ENCODE peak calls at places on chromosomes 5 and 9, in four cellular contexts. O, N, M and H are unnamed samples.

GRCh38 chr9:16422114-16422513 is 448.4 kb downstream of the BNC2 start:
- DNase-seq in O (no peak), N (no peak), M (no peak), H (no peak)

GRCh38 chr5:129771058-129771838 is 23.4 kb downstream of the MINAR2 start:
- DNase-seq in O (peak; percentile 7), N (peak; percentile 59), M (peak; percentile 56), H (peak; percentile 23)

GRCh38 chr5:76960004-76960625 is 7.3 kb downstream of the CRHBP start:
- DNase-seq in O (no peak), N (no peak), M (no peak), H (no peak)

GRCh38 chr5:91381774-91382492 is 1.2 kb downstream of the ARRDC3 start:
- DNase-seq in O (no peak), N (peak; percentile 71), M (peak; percentile 63), H (no peak)

GRCh38 chr5:40879163-40879942 is 29.9 kb upstream of the C7 start:
- DNase-seq in O (no peak), N (peak; percentile 10), M (peak; percentile 13), H (no peak)

GRCh38 chr5:179530069-179530998 is 20.0 kb upstream of the RUFY1 start:
- DNase-seq in O (no peak), N (no peak), M (no peak), H (no peak)

GRCh38 chr9:101566904-101567724 is 27.7 kb downstream of the PPP3R2 start:
- DNase-seq in O (no peak), N (peak; percentile 48), M (peak; percentile 22), H (no peak)

GRCh38 chr9:78438765-78439164 is 141.8 kb downstream of the PSAT1 start:
- DNase-seq in O (no peak), N (no peak), M (no peak), H (no peak)

GRCh38 chr5:94288937-94289336 is 329.5 kb downstream of the KIAA0825 start:
- DNase-seq in O (no peak), N (no peak), M (no peak), H (no peak)

GRCh38 chr5:122355324-122355723 is 43.3 kb downstream of the SNCAIP start:
- DNase-seq in O (no peak), N (no peak), M (no peak), H (no peak)

GRCh38 chr9:113592806-113593575 is 129.5 kb downstream of the RGS3 start:
- DNase-seq in O (no peak), N (no peak), M (no peak), H (no peak)

GRCh38 chr9:94084314-94084713 is at the start of gene PTPDC1:
- DNase-seq in O (peak; percentile 47), N (peak; percentile 35), M (peak; percentile 77), H (peak; percentile 44)

GRCh38 chr5:79853676-79854418 is 137.2 kb downstream of the MTX3 start:
- DNase-seq in O (no peak), N (peak; percentile 3), M (peak; percentile 48), H (no peak)

GRCh38 chr9:7171461-7171860 is 413.7 kb downstream of the KDM4C start:
- DNase-seq in O (no peak), N (no peak), M (no peak), H (no peak)

GRCh38 chr5:107553063-107553676 is 117.6 kb downstream of the EFNA5 start:
- DNase-seq in O (no peak), N (no peak), M (no peak), H (no peak)

GRCh38 chr5:106755789-106756188 is 914.9 kb downstream of the EFNA5 start:
- DNase-seq in O (no peak), N (no peak), M (no peak), H (no peak)

GRCh38 chr5:132427285-132428146 is 58.0 kb downstream of the SLC22A5 start:
- DNase-seq in O (no peak), N (no peak), M (no peak), H (no peak)

GRCh38 chr5:88734983-88735382 is 148.0 kb downstream of the MEF2C start:
- DNase-seq in O (no peak), N (no peak), M (no peak), H (no peak)

GRCh38 chr5:127003798-127004495 is 26.4 kb downstream of the MARCHF3 start:
- DNase-seq in O (no peak), N (no peak), M (no peak), H (no peak)

GRCh38 chr5:125109293-125109692 is 362.9 kb upstream of the ZNF608 start:
- DNase-seq in O (no peak), N (no peak), M (no peak), H (no peak)

GRCh38 chr5:145941096-145941676 is 4.8 kb downstream of the SH3RF2 start:
- DNase-seq in O (no peak), N (no peak), M (no peak), H (no peak)

GRCh38 chr9:129596541-129597328 is 24.2 kb downstream of the C9orf50 start:
- DNase-seq in O (no peak), N (peak; percentile 82), M (peak; percentile 88), H (no peak)

GRCh38 chr9:96116275-96117051 is 185.5 kb downstream of the HSD17B3 start:
- DNase-seq in O (no peak), N (peak; percentile 82), M (no peak), H (no peak)

GRCh38 chr9:107487521-107488399 is 1.8 kb downstream of the KLF4 start:
- DNase-seq in O (peak; percentile 47), N (no peak), M (no peak), H (no peak)

GRCh38 chr5:73448451-73449136 is at the start of gene FOXD1:
- DNase-seq in O (no peak), N (peak; percentile 32), M (peak; percentile 92), H (no peak)

GRCh38 chr5:53019320-53019719 is 30.2 kb downstream of the ITGA2 start:
- DNase-seq in O (no peak), N (peak; percentile 86), M (peak; percentile 33), H (no peak)

GRCh38 chr5:73797142-73797530 is 171.1 kb downstream of the ARHGEF28 start:
- DNase-seq in O (no peak), N (no peak), M (no peak), H (no peak)

GRCh38 chr5:107618233-107618632 is 52.5 kb downstream of the EFNA5 start:
- DNase-seq in O (no peak), N (no peak), M (no peak), H (no peak)

GRCh38 chr5:143196601-143197259 is 206.8 kb downstream of the NR3C1 start:
- DNase-seq in O (no peak), N (peak; percentile 23), M (no peak), H (no peak)

DNA sequence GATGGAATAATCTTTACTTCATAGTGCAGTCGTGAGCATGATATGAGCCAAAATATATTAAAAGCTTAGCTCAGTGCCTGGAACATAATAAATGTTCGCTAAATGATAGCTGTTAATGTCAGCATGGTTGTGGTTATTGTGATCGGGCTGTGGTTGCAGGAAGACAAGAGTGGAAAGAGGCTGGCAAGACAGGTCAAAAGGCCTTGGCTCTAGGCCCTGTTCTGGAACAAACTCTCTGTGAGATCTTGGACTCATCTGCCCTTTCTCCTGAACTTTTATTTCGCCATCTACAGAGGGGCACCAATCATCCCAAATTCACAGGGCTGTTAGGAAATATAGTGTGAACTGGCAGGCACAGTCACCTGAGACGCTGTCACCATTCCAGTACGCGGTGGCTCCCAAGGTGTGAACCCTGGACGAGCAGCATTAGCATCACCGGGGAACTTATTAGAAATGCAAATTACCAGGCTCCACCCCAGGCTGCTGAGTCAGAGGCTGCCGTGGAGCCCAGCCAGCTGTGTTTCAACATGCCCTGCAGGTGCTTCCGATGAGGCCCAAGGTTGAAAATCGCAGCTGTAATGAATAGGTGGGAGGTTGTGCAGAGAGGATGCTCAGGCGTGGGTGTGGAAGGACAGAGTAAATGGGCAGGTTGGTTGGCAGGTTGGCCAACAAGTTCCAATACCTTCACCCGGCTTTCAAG is 50.2 kb upstream of the SAP30L start:
- DNase-seq in O (peak; percentile 39), N (no peak), M (no peak), H (peak; percentile 44)
- TF ChIP-seq YY1 in O (no peak), N (no peak), M (no peak), H (no peak)

DNA sequence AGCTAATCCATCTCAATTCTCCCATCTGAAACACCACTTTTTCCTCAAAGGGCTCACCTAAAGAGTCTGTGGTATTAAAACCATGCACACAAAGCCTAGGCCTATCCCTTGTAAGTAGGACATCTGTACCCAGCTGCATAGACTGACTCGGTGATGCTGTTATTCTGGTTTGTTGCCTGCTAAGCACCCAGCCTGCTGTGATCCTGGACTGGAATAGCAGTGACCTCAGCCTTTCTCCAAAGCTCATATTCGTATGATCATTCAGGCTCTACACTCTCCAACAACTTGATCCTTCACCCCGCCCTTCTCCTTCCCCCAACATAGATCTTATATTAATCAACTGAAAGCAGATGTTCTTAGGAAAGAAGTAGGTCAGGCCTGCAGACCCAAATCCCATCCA is 81.5 kb upstream of the WWC1 start:
- DNase-seq in O (no peak), N (no peak), M (no peak), H (no peak)
- H3K4me3 ChIP-seq in O (no peak overlapping the region), N (no peak overlapping the region), M (no peak overlapping the region), H (no peak overlapping the region)

GRCh38 chr9:38026021-38026809 is 42.8 kb downstream of the SHB start:
- DNase-seq in O (no peak), N (peak; percentile 29), M (no peak), H (peak; percentile 55)
- TF ChIP-seq ZNF274 in O (no peak), N (no peak), M (no peak), H (no peak)

DNA sequence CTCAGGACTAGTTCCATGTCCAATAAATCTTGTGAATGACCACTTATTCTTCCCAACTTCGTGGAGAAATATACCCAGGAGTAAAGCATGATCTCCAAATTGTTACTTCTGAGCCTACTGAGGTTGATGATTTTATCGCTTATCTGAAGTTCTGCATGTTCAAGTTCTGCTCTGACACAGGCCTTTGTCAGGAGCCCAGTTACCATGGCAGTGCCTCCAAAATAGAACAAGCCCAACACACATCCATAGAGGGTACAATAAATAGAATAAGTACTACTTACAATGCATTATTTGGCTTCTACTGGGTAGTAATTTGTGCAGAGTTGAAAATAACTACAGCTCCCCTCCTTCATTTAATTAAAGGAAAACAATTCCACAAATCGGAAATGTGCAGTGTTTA is 373.7 kb downstream of the NTRK2 start:
- DNase-seq in O (no peak), N (no peak), M (no peak), H (no peak)
- TF ChIP-seq YY1 in O (no peak), N (no peak), M (no peak), H (no peak)

DNA sequence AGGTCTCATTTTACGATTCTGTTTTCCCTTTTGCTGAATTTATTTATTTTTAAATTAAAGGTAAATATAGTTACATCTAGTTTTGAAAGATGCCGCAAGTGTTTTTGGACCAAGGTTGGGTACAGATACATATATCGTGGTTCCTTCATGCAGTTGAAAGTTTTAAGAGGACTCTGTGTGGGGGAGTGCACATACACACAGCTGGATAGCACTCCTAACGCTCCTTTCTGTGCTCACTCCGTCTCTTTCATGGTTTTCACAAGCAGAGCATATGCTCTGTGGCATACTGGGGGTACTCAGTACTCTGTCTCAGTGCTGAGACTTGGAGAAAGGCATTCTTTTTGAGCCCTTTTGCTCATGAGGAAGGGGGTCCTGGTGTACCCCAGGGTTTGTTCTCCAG is 307.5 kb downstream of the DOCK8 start:
- DNase-seq in O (no peak), N (no peak), M (no peak), H (no peak)
- H3K4me3 ChIP-seq in O (no peak overlapping the region), N (no peak overlapping the region), M (no peak overlapping the region), H (no peak overlapping the region)

GRCh38 chr9:13244190-13244589 is 35.3 kb downstream of the MPDZ start:
- DNase-seq in O (no peak), N (no peak), M (no peak), H (no peak)
- TF ChIP-seq ZNF274 in O (no peak), N (no peak), M (no peak), H (no peak)

GRCh38 chr5:156328176-156328575 is 1.2 kb downstream of the SGCD start:
- DNase-seq in O (no peak), N (no peak), M (no peak), H (no peak)
- TF ChIP-seq YY1 in O (no peak), N (no peak), M (no peak), H (no peak)